ENCODE peak calls at places on chromosome 3, in five cellular contexts. One of them, this sample, is unnamed.

GRCh38 chr3:167885277-167885676 is 149.8 kb downstream of the SERPINI1 start:
- DNase-seq in fibroblast of lung: no peak
- DNase-seq in sigmoid colon: no peak
- DNase-seq in right atrium auricular region: no peak
- DNase-seq in stomach: no peak
- DNase-seq in this sample: no peak

GRCh38 chr3:137926991-137927390 is 83.0 kb upstream of the CLDN18 start:
- DNase-seq in right atrium auricular region: no peak
- DNase-seq in sigmoid colon: no peak
- DNase-seq in stomach: no peak
- DNase-seq in fibroblast of lung: no peak
- DNase-seq in this sample: no peak

GRCh38 chr3:174270841-174271240 is 588.3 kb upstream of the NAALADL2 start:
- DNase-seq in right atrium auricular region: no peak
- DNase-seq in stomach: no peak
- DNase-seq in fibroblast of lung: peak; percentile 77
- DNase-seq in sigmoid colon: no peak
- DNase-seq in this sample: no peak

GRCh38 chr3:50599716-50600118 is 11.9 kb downstream of the CISH start:
- DNase-seq in sigmoid colon: no peak
- DNase-seq in right atrium auricular region: no peak
- DNase-seq in stomach: no peak
- DNase-seq in fibroblast of lung: no peak
- DNase-seq in this sample: no peak

GRCh38 chr3:124078978-124079911 is 87.3 kb upstream of the ROPN1 start:
- DNase-seq in stomach: no peak
- DNase-seq in right atrium auricular region: no peak
- DNase-seq in sigmoid colon: no peak
- DNase-seq in fibroblast of lung: peak; percentile 22
- DNase-seq in this sample: peak; percentile 45

GRCh38 chr3:140834266-140835037 is 107.2 kb upstream of the SLC25A36 start:
- DNase-seq in sigmoid colon: no peak
- DNase-seq in right atrium auricular region: no peak
- DNase-seq in fibroblast of lung: peak; percentile 31
- DNase-seq in stomach: no peak
- DNase-seq in this sample: no peak

GRCh38 chr3:194572944-194573491 is 60.2 kb downstream of the TMEM44 start:
- DNase-seq in stomach: no peak
- DNase-seq in sigmoid colon: no peak
- DNase-seq in fibroblast of lung: peak; percentile 69
- DNase-seq in right atrium auricular region: no peak
- DNase-seq in this sample: no peak

GRCh38 chr3:16816048-16816780 is 68.5 kb upstream of the PLCL2 start:
- DNase-seq in fibroblast of lung: no peak
- DNase-seq in stomach: no peak
- DNase-seq in right atrium auricular region: no peak
- DNase-seq in sigmoid colon: no peak
- DNase-seq in this sample: no peak

GRCh38 chr3:150410311-150411105 is 2.4 kb downstream of the TSC22D2 start:
- DNase-seq in right atrium auricular region: no peak
- DNase-seq in fibroblast of lung: peak; percentile 36
- DNase-seq in stomach: peak; percentile 46
- DNase-seq in sigmoid colon: peak; percentile 75
- DNase-seq in this sample: peak; percentile 51

GRCh38 chr3:131402391-131403039 is 20.9 kb downstream of the NUDT16 start:
- DNase-seq in fibroblast of lung: peak; percentile 85
- DNase-seq in sigmoid colon: no peak
- DNase-seq in stomach: no peak
- DNase-seq in right atrium auricular region: no peak
- DNase-seq in this sample: no peak

GRCh38 chr3:136954980-136955780 is 2.6 kb upstream of the IL20RB start:
- DNase-seq in right atrium auricular region: no peak
- DNase-seq in stomach: no peak
- DNase-seq in fibroblast of lung: peak; percentile 46
- DNase-seq in sigmoid colon: no peak
- DNase-seq in this sample: no peak

GRCh38 chr3:194860725-194861124 is 175.0 kb downstream of the FAM43A start:
- DNase-seq in fibroblast of lung: no peak
- DNase-seq in stomach: no peak
- DNase-seq in sigmoid colon: no peak
- DNase-seq in right atrium auricular region: no peak
- DNase-seq in this sample: no peak

GRCh38 chr3:52477076-52477895 is 17.9 kb upstream of the STAB1 start:
- DNase-seq in stomach: no peak
- DNase-seq in right atrium auricular region: no peak
- DNase-seq in fibroblast of lung: no peak
- DNase-seq in sigmoid colon: no peak
- DNase-seq in this sample: no peak

GRCh38 chr3:87287025-87287424 is 10.6 kb upstream of the POU1F1 start:
- DNase-seq in stomach: no peak
- DNase-seq in fibroblast of lung: peak; percentile 44
- DNase-seq in right atrium auricular region: no peak
- DNase-seq in sigmoid colon: no peak
- DNase-seq in this sample: no peak

GRCh38 chr3:145243875-145244274 is 917.1 kb downstream of the PLOD2 start:
- DNase-seq in sigmoid colon: no peak
- DNase-seq in fibroblast of lung: peak; percentile 95
- DNase-seq in right atrium auricular region: no peak
- DNase-seq in stomach: no peak
- DNase-seq in this sample: no peak

GRCh38 chr3:165523801-165524200 is 313.4 kb downstream of the BCHE start:
- DNase-seq in right atrium auricular region: no peak
- DNase-seq in sigmoid colon: no peak
- DNase-seq in stomach: no peak
- DNase-seq in fibroblast of lung: peak; percentile 74
- DNase-seq in this sample: no peak

GRCh38 chr3:74648102-74648501 is 33.6 kb upstream of the CNTN3 start:
- DNase-seq in right atrium auricular region: no peak
- DNase-seq in stomach: no peak
- DNase-seq in fibroblast of lung: no peak
- DNase-seq in sigmoid colon: no peak
- DNase-seq in this sample: no peak

GRCh38 chr3:187227658-187228258 is 30.5 kb downstream of the RTP1 start:
- DNase-seq in sigmoid colon: no peak
- DNase-seq in right atrium auricular region: no peak
- DNase-seq in stomach: no peak
- DNase-seq in fibroblast of lung: peak; percentile 87
- DNase-seq in this sample: no peak

GRCh38 chr3:107028086-107028485 is 349.2 kb upstream of the CCDC54 start:
- DNase-seq in sigmoid colon: no peak
- DNase-seq in right atrium auricular region: no peak
- DNase-seq in fibroblast of lung: no peak
- DNase-seq in stomach: no peak
- DNase-seq in this sample: no peak

GRCh38 chr3:73609655-73610054 is 15.1 kb downstream of the PDZRN3 start:
- DNase-seq in fibroblast of lung: no peak
- DNase-seq in stomach: no peak
- DNase-seq in sigmoid colon: no peak
- DNase-seq in right atrium auricular region: no peak
- DNase-seq in this sample: no peak

GRCh38 chr3:49805367-49805782 is 2.3 kb downstream of the INKA1 start:
- DNase-seq in right atrium auricular region: peak; percentile 88
- DNase-seq in stomach: peak; percentile 83
- DNase-seq in fibroblast of lung: peak; percentile 21
- DNase-seq in sigmoid colon: peak; percentile 94
- DNase-seq in this sample: peak; percentile 32

GRCh38 chr3:119536757-119537156 is 22.7 kb downstream of the CD80 start:
- DNase-seq in sigmoid colon: no peak
- DNase-seq in fibroblast of lung: no peak
- DNase-seq in right atrium auricular region: no peak
- DNase-seq in stomach: no peak
- DNase-seq in this sample: no peak

GRCh38 chr3:125061170-125061569 is 5.4 kb upstream of the HEG1 start:
- DNase-seq in right atrium auricular region: peak; percentile 85
- DNase-seq in stomach: no peak
- DNase-seq in fibroblast of lung: peak; percentile 43
- DNase-seq in sigmoid colon: peak; percentile 89
- DNase-seq in this sample: no peak

GRCh38 chr3:11844891-11845290 is 1.8 kb downstream of the TAMM41 start:
- DNase-seq in stomach: no peak
- DNase-seq in fibroblast of lung: no peak
- DNase-seq in right atrium auricular region: no peak
- DNase-seq in sigmoid colon: no peak
- DNase-seq in this sample: no peak

GRCh38 chr3:150844484-150844883 is 60.8 kb downstream of the MINDY4B start:
- DNase-seq in sigmoid colon: no peak
- DNase-seq in right atrium auricular region: no peak
- DNase-seq in stomach: no peak
- DNase-seq in fibroblast of lung: no peak
- DNase-seq in this sample: no peak

GRCh38 chr3:33211444-33211843 is 7.2 kb downstream of the SUSD5 start:
- DNase-seq in stomach: no peak
- DNase-seq in right atrium auricular region: no peak
- DNase-seq in fibroblast of lung: peak; percentile 91
- DNase-seq in sigmoid colon: no peak
- DNase-seq in this sample: no peak

GRCh38 chr3:43023066-43023465 is 44.0 kb downstream of the GASK1A start:
- DNase-seq in right atrium auricular region: no peak
- DNase-seq in fibroblast of lung: no peak
- DNase-seq in stomach: no peak
- DNase-seq in sigmoid colon: peak; percentile 25
- DNase-seq in this sample: no peak

GRCh38 chr3:16908408-16908807 is 23.7 kb downstream of the PLCL2 start:
- DNase-seq in stomach: no peak
- DNase-seq in sigmoid colon: no peak
- DNase-seq in right atrium auricular region: no peak
- DNase-seq in fibroblast of lung: no peak
- DNase-seq in this sample: no peak

GRCh38 chr3:189041482-189042090 is 130.2 kb upstream of the TPRG1 start:
- DNase-seq in fibroblast of lung: peak; percentile 29
- DNase-seq in sigmoid colon: no peak
- DNase-seq in right atrium auricular region: no peak
- DNase-seq in stomach: peak; percentile 34
- DNase-seq in this sample: peak; percentile 46

GRCh38 chr3:13375464-13375863 is 44.7 kb downstream of the NUP210 start:
- DNase-seq in sigmoid colon: no peak
- DNase-seq in fibroblast of lung: no peak
- DNase-seq in stomach: no peak
- DNase-seq in right atrium auricular region: no peak
- DNase-seq in this sample: no peak

GRCh38 chr3:171376125-171376947 is 83.9 kb downstream of the TNIK start:
- DNase-seq in fibroblast of lung: peak; percentile 53
- DNase-seq in sigmoid colon: no peak
- DNase-seq in stomach: no peak
- DNase-seq in right atrium auricular region: no peak
- DNase-seq in this sample: no peak

GRCh38 chr3:186283651-186284445 is 78.2 kb downstream of the DGKG start:
- DNase-seq in sigmoid colon: no peak
- DNase-seq in right atrium auricular region: no peak
- DNase-seq in fibroblast of lung: peak; percentile 76
- DNase-seq in stomach: no peak
- DNase-seq in this sample: no peak

GRCh38 chr3:147419062-147419701 is 10.0 kb downstream of the ZIC1 start:
- DNase-seq in right atrium auricular region: no peak
- DNase-seq in fibroblast of lung: peak; percentile 68
- DNase-seq in sigmoid colon: no peak
- DNase-seq in stomach: no peak
- DNase-seq in this sample: no peak

GRCh38 chr3:25843332-25843731 is 53.4 kb downstream of the OXSM start:
- DNase-seq in sigmoid colon: no peak
- DNase-seq in stomach: no peak
- DNase-seq in fibroblast of lung: no peak
- DNase-seq in right atrium auricular region: no peak
- DNase-seq in this sample: no peak

GRCh38 chr3:173473237-173473636 is 75.7 kb downstream of the NLGN1 start:
- DNase-seq in stomach: no peak
- DNase-seq in fibroblast of lung: no peak
- DNase-seq in sigmoid colon: no peak
- DNase-seq in right atrium auricular region: no peak
- DNase-seq in this sample: no peak

GRCh38 chr3:45951946-45952345 is 8.7 kb downstream of the CXCR6 start:
- DNase-seq in fibroblast of lung: no peak
- DNase-seq in sigmoid colon: no peak
- DNase-seq in stomach: no peak
- DNase-seq in right atrium auricular region: no peak
- DNase-seq in this sample: no peak
- H3K36me3 ChIP-seq in fibroblast of lung: peaks cover 33% of the 10 kb centered on the region
- H3K36me3 ChIP-seq in sigmoid colon: peaks cover 60% of the 10 kb centered on the region
- H3K36me3 ChIP-seq in stomach: peaks cover 100% of the 10 kb centered on the region
- H3K36me3 ChIP-seq in right atrium auricular region: peaks cover 98% of the 10 kb centered on the region
- H3K36me3 ChIP-seq in this sample: peaks cover 19% of the 10 kb centered on the region

GRCh38 chr3:111768076-111768475 is 91.0 kb upstream of the PHLDB2 start:
- DNase-seq in sigmoid colon: no peak
- DNase-seq in fibroblast of lung: no peak
- DNase-seq in stomach: no peak
- DNase-seq in right atrium auricular region: no peak
- DNase-seq in this sample: no peak
- H3K4me1 ChIP-seq in sigmoid colon: peaks cover 35% of the 10 kb centered on the region
- H3K4me1 ChIP-seq in fibroblast of lung: peaks cover 15% of the 10 kb centered on the region
- H3K4me1 ChIP-seq in stomach: peaks cover 43% of the 10 kb centered on the region
- H3K4me1 ChIP-seq in right atrium auricular region: no peaks in the 10 kb centered on the region
- H3K4me1 ChIP-seq in this sample: no peaks in the 10 kb centered on the region

GRCh38 chr3:115359507-115359906 is 212.4 kb upstream of the ZBTB20 start:
- DNase-seq in stomach: no peak
- DNase-seq in fibroblast of lung: peak; percentile 9
- DNase-seq in right atrium auricular region: no peak
- DNase-seq in sigmoid colon: no peak
- DNase-seq in this sample: no peak
- H3K27ac ChIP-seq in stomach: no peak overlapping the region
- H3K27ac ChIP-seq in fibroblast of lung: no peak overlapping the region
- H3K27ac ChIP-seq in right atrium auricular region: no peak overlapping the region
- H3K27ac ChIP-seq in sigmoid colon: no peak overlapping the region
- H3K27ac ChIP-seq in this sample: no peak overlapping the region

DNA sequence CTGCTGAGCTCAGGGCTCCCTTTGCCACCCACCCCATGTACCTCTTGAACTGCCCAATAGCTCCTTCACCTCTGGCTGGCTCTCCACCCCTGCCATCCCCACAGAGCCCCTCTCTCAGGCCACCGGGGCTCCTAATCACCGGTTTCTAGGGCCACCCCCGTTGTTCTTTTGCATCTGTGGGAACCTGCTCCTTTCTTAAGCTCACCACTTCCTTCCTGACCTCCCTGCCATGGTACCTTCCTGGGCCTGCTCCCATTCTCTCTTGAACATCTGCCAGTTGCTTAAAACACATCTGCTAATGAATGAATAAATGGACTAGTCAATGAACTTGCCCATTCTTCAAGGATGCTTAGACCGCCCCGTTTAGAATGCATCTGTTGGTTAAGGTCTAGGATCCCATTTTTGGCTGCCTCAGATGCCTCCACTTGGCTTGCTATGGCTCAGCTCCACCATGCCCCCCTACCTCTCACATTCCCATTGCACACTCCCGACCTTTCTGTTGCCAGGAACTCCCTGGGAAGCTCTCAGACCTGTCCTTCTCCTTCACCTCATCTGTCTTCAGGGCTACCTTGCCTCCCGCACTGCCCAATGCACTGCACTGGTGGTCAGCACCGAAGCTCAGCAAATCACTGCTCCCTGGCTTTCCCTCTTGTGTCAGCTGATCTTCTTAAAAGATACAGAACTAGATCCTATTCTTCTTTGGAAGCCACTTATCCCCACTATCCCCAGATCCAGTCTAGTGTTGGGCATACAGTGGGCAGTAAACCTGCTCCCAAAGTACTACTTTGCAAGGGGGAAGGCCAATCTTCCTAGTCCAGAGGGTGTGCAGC is 9.1 kb downstream of the AMOTL2 start:
- DNase-seq in fibroblast of lung: no peak
- DNase-seq in stomach: no peak
- DNase-seq in right atrium auricular region: no peak
- DNase-seq in sigmoid colon: peak; percentile 58
- DNase-seq in this sample: no peak
- H3K36me3 ChIP-seq in fibroblast of lung: peaks cover 77% of the 10 kb centered on the region
- H3K36me3 ChIP-seq in stomach: peaks cover 87% of the 10 kb centered on the region
- H3K36me3 ChIP-seq in right atrium auricular region: peaks cover 94% of the 10 kb centered on the region
- H3K36me3 ChIP-seq in sigmoid colon: peaks cover 63% of the 10 kb centered on the region
- H3K36me3 ChIP-seq in this sample: peaks cover 2% of the 10 kb centered on the region

This sample was measured in colonic mucosa.